ENCODE peak calls at places on chromosomes 3 and 15, in ten cellular contexts. N is psoas muscle, G is NCI-H1092, O is AG08395, Y is NCI-H2029 treated with DMSO at 0.1 percent for 48 hours, I is HEK293T, H is SK-N-DZ, X is endothelial cell, L is T-helper 22 cell, J is activated T-helper 1 cell treated with Interleukin-2 at 50 U/mL for 16 hours. T is an unnamed sample.
A peak's percentile ranks its signal among the peaks of the same experiment; 100 is the strongest.

GRCh38 chr3:128076783-128077624 is 24.8 kb downstream of the SEC61A1 start:
- DNase-seq in N (peak; percentile 76), H (no peak), L (peak; percentile 26), I (no peak), Y (no peak), G (no peak), O (no peak), X (peak; percentile 45), J (no peak), T (no peak)

GRCh38 chr15:74497584-74497983 is 36.6 kb upstream of the UBL7 start:
- DNase-seq in I (no peak), O (no peak), G (peak; percentile 67), H (no peak), L (no peak), J (no peak), Y (peak; percentile 84), X (no peak), N (no peak), T (no peak)

GRCh38 chr3:72492240-72492639 is 356.0 kb downstream of the SHQ1 start:
- DNase-seq in Y (no peak), H (no peak), N (peak; percentile 90), L (no peak), X (no peak), I (no peak), G (no peak), J (no peak), O (peak; percentile 96), T (peak; percentile 95)

GRCh38 chr15:89533861-89534544 is 37.6 kb upstream of the RHCG start:
- DNase-seq in X (no peak), G (no peak), N (no peak), O (no peak), J (no peak), Y (no peak), L (no peak), I (no peak), H (no peak), T (no peak)

GRCh38 chr3:8650583-8651416 is 6.2 kb upstream of the SSUH2 start:
- DNase-seq in G (no peak), L (no peak), O (no peak), X (no peak), N (no peak), Y (no peak), I (no peak), H (peak; percentile 100), J (no peak), T (peak; percentile 37)

GRCh38 chr3:185760550-185760949 is 64.3 kb downstream of the IGF2BP2 start:
- DNase-seq in I (no peak), L (no peak), O (peak; percentile 40), H (no peak), J (no peak), G (no peak), X (no peak), N (no peak), Y (no peak), T (no peak)

GRCh38 chr15:77821188-77821958 is 188.7 kb upstream of the LINGO1 start:
- DNase-seq in O (peak; percentile 78), I (peak; percentile 80), N (no peak), J (no peak), H (peak; percentile 68), X (peak; percentile 84), L (no peak), Y (no peak), G (peak; percentile 16), T (peak; percentile 50)

GRCh38 chr3:195263193-195263924 is 7.6 kb downstream of the XXYLT1 start:
- DNase-seq in I (no peak), N (no peak), J (no peak), Y (no peak), L (no peak), X (no peak), H (no peak), O (no peak), G (no peak), T (no peak)

GRCh38 chr15:56732135-56732880 is 1.0 kb downstream of the ZNF280D start:
- DNase-seq in O (peak; percentile 23), G (peak; percentile 3), N (no peak), I (no peak), H (peak; percentile 43), Y (no peak), X (peak; percentile 2), L (no peak), J (no peak), T (peak; percentile 80)

GRCh38 chr3:50436063-50436674 is 67.3 kb downstream of the CACNA2D2 start:
- DNase-seq in N (peak; percentile 78), Y (no peak), X (peak; percentile 78), H (peak; percentile 53), L (peak; percentile 19), I (peak; percentile 85), G (peak; percentile 18), J (peak; percentile 47), O (peak; percentile 79), T (peak; percentile 21)

GRCh38 chr3:94862703-94863102 is 799.8 kb downstream of the NSUN3 start:
- DNase-seq in N (no peak), H (peak; percentile 12), I (peak; percentile 46), X (peak; percentile 17), Y (no peak), L (no peak), O (no peak), G (no peak), J (no peak), T (peak; percentile 9)

GRCh38 chr3:154584041-154584440 is 154.1 kb upstream of the GPR149 start:
- DNase-seq in O (no peak), J (no peak), X (no peak), N (no peak), L (no peak), I (no peak), Y (no peak), G (no peak), H (no peak), T (no peak)

GRCh38 chr3:165185707-165186327 is 10.4 kb downstream of the SLITRK3 start:
- DNase-seq in Y (peak; percentile 92), G (peak; percentile 66), H (peak; percentile 79), J (no peak), L (no peak), X (peak; percentile 67), I (peak; percentile 61), N (no peak), O (peak; percentile 62), T (peak; percentile 50)

GRCh38 chr3:32839714-32840085 is 21.9 kb downstream of the TRIM71 start:
- DNase-seq in I (no peak), O (no peak), L (no peak), X (no peak), Y (no peak), J (no peak), H (no peak), G (no peak), N (no peak), T (no peak)

GRCh38 chr15:52466716-52467115 is 62.0 kb downstream of the MYO5A start:
- DNase-seq in O (no peak), N (no peak), J (no peak), G (no peak), H (no peak), I (no peak), Y (no peak), X (no peak), L (no peak), T (no peak)

GRCh38 chr3:104604326-104605010 is 762.2 kb upstream of the ALCAM start:
- DNase-seq in G (no peak), O (peak; percentile 37), I (no peak), J (no peak), Y (no peak), N (no peak), L (no peak), X (no peak), H (no peak), T (peak; percentile 69)

GRCh38 chr3:83248454-83248853 is 1487.0 kb upstream of the GBE1 start:
- DNase-seq in Y (no peak), J (no peak), N (no peak), G (no peak), X (no peak), L (no peak), O (no peak), H (no peak), I (no peak), T (no peak)

GRCh38 chr3:72274511-72275295 is 489.8 kb upstream of the PROK2 start:
- DNase-seq in Y (no peak), J (no peak), X (no peak), O (peak; percentile 71), N (no peak), G (no peak), I (no peak), L (no peak), H (no peak), T (peak; percentile 80)

GRCh38 chr3:53671192-53672021 is 174.8 kb downstream of the CHDH start:
- DNase-seq in Y (no peak), O (no peak), H (peak; percentile 74), G (no peak), X (no peak), N (no peak), J (no peak), L (no peak), I (no peak), T (no peak)

GRCh38 chr3:119541547-119541946 is 17.9 kb downstream of the CD80 start:
- DNase-seq in G (no peak), L (no peak), Y (no peak), O (no peak), J (no peak), I (no peak), H (no peak), X (no peak), N (no peak), T (no peak)

GRCh38 chr3:133361435-133361834 is 38.4 kb upstream of the BFSP2 start:
- DNase-seq in G (no peak), L (no peak), H (no peak), I (no peak), J (no peak), Y (no peak), N (no peak), X (no peak), O (no peak), T (no peak)

GRCh38 chr3:11671648-11672100 is 28.0 kb upstream of the VGLL4 start:
- DNase-seq in N (no peak), J (no peak), G (no peak), O (peak; percentile 72), H (no peak), X (no peak), I (no peak), Y (no peak), L (no peak), T (peak; percentile 49)

GRCh38 chr15:67133738-67134576 is 68.6 kb downstream of the SMAD3 start:
- DNase-seq in N (no peak), I (no peak), G (no peak), H (no peak), Y (no peak), J (peak; percentile 48), L (peak; percentile 69), X (no peak), O (no peak), T (peak; percentile 79)

GRCh38 chr3:122612706-122613105 is 35.3 kb downstream of the PARP15 start:
- DNase-seq in J (no peak), Y (no peak), O (no peak), H (no peak), G (no peak), L (no peak), N (no peak), I (no peak), X (no peak), T (no peak)

T was measured in astrocyte of the spinal cord.